ENCODE peak calls at places on chromosome 10, in five cellular contexts. O, L, I, W and H are unnamed samples.

GRCh38 chr10:80530251-80530650 is 7.5 kb upstream of the SH2D4B start:
- DNase-seq in L (no peak), O (no peak), I (peak; percentile 20), W (no peak), H (peak; percentile 27)

GRCh38 chr10:73238990-73239566 is 8.0 kb downstream of the DNAJC9 start:
- DNase-seq in O (no peak), L (no peak), W (no peak), I (no peak), H (no peak)

GRCh38 chr10:124367936-124368335 is 50.8 kb downstream of the OAT start:
- DNase-seq in I (no peak), L (peak; percentile 42), O (no peak), W (no peak), H (no peak)

GRCh38 chr10:64648915-64649314 is 1127.7 kb downstream of the REEP3 start:
- DNase-seq in O (no peak), I (no peak), W (no peak), L (no peak), H (no peak)

GRCh38 chr10:17454181-17454800 is at the start of gene ST8SIA6:
- DNase-seq in L (peak; percentile 59), I (peak; percentile 41), W (peak; percentile 26), O (peak; percentile 44), H (peak; percentile 39)

GRCh38 chr10:89476150-89476549 is 59.2 kb downstream of the SLC16A12 start:
- DNase-seq in O (no peak), L (no peak), W (no peak), I (no peak), H (no peak)

GRCh38 chr10:79342295-79342761 is 4.9 kb upstream of the PPIF start:
- DNase-seq in L (no peak), O (no peak), W (no peak), I (no peak), H (no peak)

GRCh38 chr10:117553171-117553814 is 10.7 kb downstream of the EMX2 start:
- DNase-seq in W (no peak), L (no peak), O (no peak), I (no peak), H (no peak)

GRCh38 chr10:115760131-115760530 is 512.9 kb downstream of the GFRA1 start:
- DNase-seq in O (no peak), W (no peak), I (no peak), L (no peak), H (no peak)

GRCh38 chr10:132447446-132448247 is 50.6 kb downstream of the PWWP2B start:
- DNase-seq in W (peak; percentile 46), O (peak; percentile 74), I (peak; percentile 66), L (peak; percentile 75), H (peak; percentile 66)

GRCh38 chr10:26221571-26221970 is 5.0 kb downstream of the GAD2 start:
- DNase-seq in W (no peak), I (no peak), O (no peak), L (no peak), H (no peak)

GRCh38 chr10:104339469-104340098 is 1.3 kb upstream of the ITPRIP start:
- DNase-seq in I (no peak), L (no peak), W (no peak), O (no peak), H (no peak)

GRCh38 chr10:98300526-98300925 is 32.5 kb upstream of the LOXL4 start:
- DNase-seq in I (no peak), L (no peak), W (no peak), O (no peak), H (no peak)

GRCh38 chr10:96118604-96119450 is 11.3 kb upstream of the ZNF518A start:
- DNase-seq in O (no peak), L (no peak), W (no peak), I (no peak), H (no peak)

GRCh38 chr10:17673517-17674051 is 29.6 kb downstream of the STAM start:
- DNase-seq in L (no peak), O (no peak), I (no peak), W (no peak), H (no peak)

GRCh38 chr10:124390788-124391187 is 27.9 kb downstream of the OAT start:
- DNase-seq in L (no peak), O (no peak), W (no peak), I (no peak), H (no peak)

GRCh38 chr10:23968296-23968695 is 240.6 kb upstream of the KIAA1217 start:
- DNase-seq in W (no peak), O (no peak), I (no peak), L (no peak), H (no peak)

GRCh38 chr10:129525408-129525807 is 58.4 kb downstream of the MGMT start:
- DNase-seq in I (no peak), O (no peak), L (no peak), W (no peak), H (no peak)

GRCh38 chr10:113381906-113382562 is 170.8 kb upstream of the HABP2 start:
- DNase-seq in W (no peak), L (no peak), O (no peak), I (no peak), H (no peak)

GRCh38 chr10:33509231-33509871 is 174.9 kb upstream of the NRP1 start:
- DNase-seq in L (peak; percentile 57), W (no peak), I (no peak), O (no peak), H (no peak)

GRCh38 chr10:18474111-18474455 is 177.3 kb downstream of the NSUN6 start:
- DNase-seq in W (no peak), L (no peak), I (no peak), O (no peak), H (no peak)

GRCh38 chr10:118970770-118971169 is 58.7 kb upstream of the NANOS1 start:
- DNase-seq in L (no peak), I (no peak), W (no peak), O (no peak), H (no peak)

GRCh38 chr10:133262696-133263095 is 14.0 kb downstream of the ADAM8 start:
- DNase-seq in L (no peak), W (no peak), O (no peak), I (no peak), H (no peak)

GRCh38 chr10:11670311-11670825 is 58.9 kb upstream of the USP6NL start:
- DNase-seq in I (no peak), W (no peak), O (no peak), L (no peak), H (no peak)

GRCh38 chr10:7773845-7774801 is 13.7 kb downstream of the KIN start:
- DNase-seq in L (peak; percentile 64), I (no peak), W (no peak), O (no peak), H (no peak)

GRCh38 chr10:130615463-130615862 is 479.3 kb downstream of the GLRX3 start:
- DNase-seq in I (no peak), O (no peak), W (no peak), L (no peak), H (no peak)

GRCh38 chr10:95183451-95184230 is 10.4 kb upstream of the ACSM6 start:
- DNase-seq in I (peak; percentile 35), O (peak; percentile 20), W (peak; percentile 39), L (peak; percentile 92), H (peak; percentile 61)

GRCh38 chr10:131081386-131081785 is 230.1 kb downstream of the TCERG1L start:
- DNase-seq in O (no peak), I (no peak), W (peak; percentile 9), L (no peak), H (no peak)

GRCh38 chr10:1368772-1369171 is 312.6 kb downstream of the WDR37 start:
- DNase-seq in I (no peak), L (no peak), O (no peak), W (peak; percentile 12), H (no peak)